ENCODE peak calls at places on chromosomes 16 and 17, in five cellular contexts. G is body of pancreas, Q is A549, M is vagina, U is stomach. L is an unnamed sample. For H3K4me1, the result is how much of the 10 kb centered on the place peaks cover.

GRCh38 chr16:68987734-68988457 is 117.6 kb upstream of the HAS3 start:
- DNase-seq in G (no peak), Q (no peak), M (no peak), U (no peak), L (no peak)

GRCh38 chr17:17236295-17237025 is 508 bp downstream of the FLCN start:
- DNase-seq in G (no peak), Q (peak), M (no peak), U (no peak), L (peak)

GRCh38 chr17:47304191-47304590 is 19.6 kb upstream of the EFCAB13 start:
- DNase-seq in G (no peak), Q (no peak), M (no peak), U (no peak), L (no peak)

GRCh38 chr17:3796110-3796821 is 4.7 kb downstream of the ITGAE start:
- DNase-seq in G (peak), Q (no peak), M (no peak), U (peak), L (no peak)

GRCh38 chr17:82400830-82401229 is 17.3 kb upstream of the HEXD start:
- DNase-seq in G (peak), Q (no peak), M (no peak), U (peak), L (no peak)

GRCh38 chr17:28041844-28042656 is 427 bp upstream of the NLK start:
- DNase-seq in G (no peak), Q (peak), M (no peak), U (no peak), L (no peak)

GRCh38 chr17:8574687-8575086 is 55.8 kb downstream of the MYH10 start:
- DNase-seq in G (no peak), Q (no peak), M (no peak), U (no peak), L (no peak)

GRCh38 chr17:44961921-44962350 is 6.2 kb downstream of the C1QL1 start:
- DNase-seq in G (no peak), Q (no peak), M (no peak), U (no peak), L (no peak)

GRCh38 chr17:78343433-78344201 is 16.3 kb downstream of the SOCS3 start:
- DNase-seq in G (peak), Q (no peak), M (no peak), U (peak), L (no peak)

GRCh38 chr17:81518785-81519283 is 6.2 kb upstream of the ACTG1 start:
- DNase-seq in G (peak), Q (peak), M (no peak), U (peak), L (peak)

GRCh38 chr16:79897444-79898146 is 297.1 kb upstream of the MAF start:
- DNase-seq in G (peak), Q (no peak), M (no peak), U (no peak), L (peak)

GRCh38 chr17:17724991-17725852 is 44.0 kb downstream of the RAI1 start:
- DNase-seq in G (no peak), Q (no peak), M (no peak), U (no peak), L (peak)

GRCh38 chr17:42406602-42407288 is 16.3 kb downstream of the CAVIN1 start:
- DNase-seq in G (no peak), Q (no peak), M (no peak), U (no peak), L (no peak)

GRCh38 chr17:79797492-79798295 is 817 bp upstream of the CBX8 start:
- DNase-seq in G (no peak), Q (peak), M (no peak), U (no peak), L (no peak)

GRCh38 chr17:79796570-79797491 is at the start of gene CBX8:
- DNase-seq in G (peak), Q (peak), M (peak), U (peak), L (peak)

GRCh38 chr17:79793924-79794304 is 3.0 kb downstream of the CBX8 start:
- DNase-seq in G (no peak), Q (peak), M (no peak), U (no peak), L (no peak)

GRCh38 chr17:79794659-79795511 is 2.0 kb downstream of the CBX8 start:
- DNase-seq in G (no peak), Q (no peak), M (no peak), U (no peak), L (no peak)

GRCh38 chr17:79795795-79796569 is 895 bp downstream of the CBX8 start:
- DNase-seq in G (no peak), Q (no peak), M (no peak), U (no peak), L (no peak)
- H3K4me1 ChIP-seq in G (under half), Q (under half), M (half or more), U (half or more), L (under half)

GRCh38 chr16:86071611-86072240 is 172.8 kb downstream of the IRF8 start:
- DNase-seq in G (no peak), Q (no peak), M (no peak), U (no peak), L (no peak)

GRCh38 chr16:86070971-86071370 is 172.0 kb downstream of the IRF8 start:
- DNase-seq in G (no peak), Q (no peak), M (no peak), U (no peak), L (peak)

GRCh38 chr16:86073103-86073625 is 174.2 kb downstream of the IRF8 start:
- DNase-seq in G (no peak), Q (no peak), M (no peak), U (no peak), L (peak)

GRCh38 chr16:86073763-86074493 is 175.0 kb downstream of the IRF8 start:
- DNase-seq in G (no peak), Q (no peak), M (no peak), U (no peak), L (no peak)

GRCh38 chr16:86072328-86073102 is 173.6 kb downstream of the IRF8 start:
- DNase-seq in G (peak), Q (peak), M (no peak), U (peak), L (peak)
- TF ChIP-seq POLR2A in G (no peak), Q (no peak), M (no peak), U (no peak), L (no peak)

GRCh38 chr16:81615833-81616232 is 163.3 kb upstream of the PLCG2 start:
- DNase-seq in G (no peak), Q (no peak), M (no peak), U (no peak), L (no peak)
- H3K27ac ChIP-seq in G (no peak), Q (no peak), M (peak), U (peak), L (no peak)

GRCh38 chr16:50306287-50306686 is 39.9 kb downstream of the ADCY7 start:
- DNase-seq in G (no peak), Q (no peak), M (no peak), U (peak), L (no peak)
- H3K4me1 ChIP-seq in G (under half), Q (under half), M (under half), U (under half), L (under half)

DNA sequence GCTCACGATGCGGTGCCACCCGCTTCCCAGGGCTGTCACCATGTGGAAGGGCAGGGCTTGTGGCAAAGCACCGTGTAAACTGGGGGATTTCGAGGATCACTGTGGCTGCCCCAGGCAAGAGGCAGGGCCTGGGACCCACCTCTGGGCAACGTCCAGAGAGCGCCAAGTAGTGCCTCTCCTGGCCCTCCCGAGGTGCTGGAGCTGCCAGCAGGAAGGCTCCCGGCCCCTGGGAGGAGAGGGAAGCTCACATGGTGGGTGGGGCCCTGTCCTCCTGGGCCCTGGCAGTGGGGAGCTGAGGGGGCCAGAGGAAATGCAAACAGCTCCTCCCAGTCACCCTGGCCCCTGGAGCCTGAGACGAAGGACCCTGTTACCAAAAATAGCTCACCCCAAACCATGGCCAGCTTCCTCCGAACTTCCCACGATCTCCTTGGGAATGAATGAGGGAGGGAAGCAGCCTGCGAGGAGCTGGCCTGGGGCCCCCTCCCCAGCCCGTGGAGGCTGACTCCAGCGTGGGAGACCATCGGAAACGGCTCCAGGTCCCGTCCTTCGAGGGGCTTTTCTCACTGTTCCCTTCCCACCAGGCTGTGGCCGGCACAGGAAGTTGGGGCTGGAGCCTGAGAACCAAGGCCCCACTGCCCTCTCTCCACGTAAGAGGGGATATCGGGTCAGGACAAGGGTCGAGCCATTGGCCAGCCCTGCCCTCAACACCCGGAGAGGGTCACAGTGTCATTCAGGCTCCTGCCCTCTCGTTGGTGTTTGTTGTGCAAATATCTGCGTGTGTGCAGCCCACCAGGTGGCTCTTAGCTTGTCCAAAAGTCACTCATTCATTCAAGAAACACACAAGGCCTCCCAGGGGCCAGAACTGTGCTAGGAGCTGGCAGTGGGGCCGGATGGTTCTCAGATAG is 17.7 kb downstream of the VASN start:
- DNase-seq in G (no peak), Q (no peak), M (no peak), U (no peak), L (peak)
- TF ChIP-seq POLR2A in G (no peak), Q (no peak), M (no peak), U (no peak), L (no peak)